ENCODE peak calls at places on chromosomes 16 and 17, in five cellular contexts. One of them, this sample, is unnamed.
A peak's percentile ranks its signal among the peaks of the same experiment; 100 is the strongest.

GRCh38 chr16:80776856-80777255 is 27.5 kb downstream of the CDYL2 start:
- DNase-seq in HS-5: no peak
- DNase-seq in SW 1271: no peak
- DNase-seq in mammary epithelial cell: no peak
- DNase-seq in fibroblast of the conjunctiva: no peak
- DNase-seq in this sample: no peak

GRCh38 chr17:47323382-47324223 is at the start of gene EFCAB13:
- DNase-seq in fibroblast of the conjunctiva: peak; percentile 59
- DNase-seq in mammary epithelial cell: peak; percentile 49
- DNase-seq in HS-5: no peak
- DNase-seq in SW 1271: peak; percentile 86
- DNase-seq in this sample: peak; percentile 82

GRCh38 chr16:17211797-17212196 is 259.0 kb downstream of the XYLT1 start:
- DNase-seq in mammary epithelial cell: no peak
- DNase-seq in SW 1271: no peak
- DNase-seq in fibroblast of the conjunctiva: no peak
- DNase-seq in HS-5: no peak
- DNase-seq in this sample: no peak

GRCh38 chr16:2071454-2072263 is 23.9 kb downstream of the TSC2 start:
- DNase-seq in SW 1271: no peak
- DNase-seq in mammary epithelial cell: no peak
- DNase-seq in HS-5: no peak
- DNase-seq in fibroblast of the conjunctiva: no peak
- DNase-seq in this sample: peak; percentile 35

GRCh38 chr16:18068477-18068876 is 268.1 kb downstream of the NPIPA8 start:
- DNase-seq in HS-5: no peak
- DNase-seq in mammary epithelial cell: no peak
- DNase-seq in SW 1271: no peak
- DNase-seq in fibroblast of the conjunctiva: no peak
- DNase-seq in this sample: no peak

GRCh38 chr17:50219345-50219744 is 17.9 kb upstream of the COL1A1 start:
- DNase-seq in fibroblast of the conjunctiva: no peak
- DNase-seq in SW 1271: no peak
- DNase-seq in HS-5: peak; percentile 73
- DNase-seq in mammary epithelial cell: peak; percentile 86
- DNase-seq in this sample: no peak

GRCh38 chr17:57946798-57947358 is 8.3 kb downstream of the CUEDC1 start:
- DNase-seq in SW 1271: peak; percentile 13
- DNase-seq in HS-5: no peak
- DNase-seq in fibroblast of the conjunctiva: no peak
- DNase-seq in mammary epithelial cell: peak; percentile 69
- DNase-seq in this sample: peak; percentile 48

GRCh38 chr16:72937916-72938315 is 110.0 kb downstream of the ZFHX3 start:
- DNase-seq in mammary epithelial cell: no peak
- DNase-seq in SW 1271: no peak
- DNase-seq in HS-5: no peak
- DNase-seq in fibroblast of the conjunctiva: no peak
- DNase-seq in this sample: no peak

GRCh38 chr17:953767-954166 is 25.8 kb downstream of the NXN start:
- DNase-seq in SW 1271: no peak
- DNase-seq in HS-5: no peak
- DNase-seq in mammary epithelial cell: no peak
- DNase-seq in fibroblast of the conjunctiva: no peak
- DNase-seq in this sample: no peak

GRCh38 chr16:69724981-69725479 is 1.3 kb downstream of the NQO1 start:
- DNase-seq in fibroblast of the conjunctiva: no peak
- DNase-seq in HS-5: no peak
- DNase-seq in SW 1271: no peak
- DNase-seq in mammary epithelial cell: no peak
- DNase-seq in this sample: no peak

GRCh38 chr16:56606688-56607618 is 1.4 kb upstream of the MT2A start:
- DNase-seq in SW 1271: peak; percentile 93
- DNase-seq in HS-5: peak; percentile 98
- DNase-seq in fibroblast of the conjunctiva: peak; percentile 87
- DNase-seq in mammary epithelial cell: peak; percentile 99
- DNase-seq in this sample: peak; percentile 15

GRCh38 chr17:72173475-72174116 is 52.8 kb downstream of the SOX9 start:
- DNase-seq in SW 1271: no peak
- DNase-seq in HS-5: no peak
- DNase-seq in fibroblast of the conjunctiva: no peak
- DNase-seq in mammary epithelial cell: no peak
- DNase-seq in this sample: no peak